ENCODE peak calls at places on chromosomes 6 and 20, in six cellular contexts. J, B, W, K, S and U are unnamed samples.

GRCh38 chr6:18155273-18155863 is at the start of gene KDM1B:
- DNase-seq in J (peak), K (peak), W (peak), B (peak), S (peak), U (no peak)

GRCh38 chr6:125149256-125150144 is 4.1 kb upstream of the TPD52L1 start:
- DNase-seq in K (no peak), J (no peak), S (no peak), W (no peak), B (no peak), U (no peak)

GRCh38 chr20:6704132-6704861 is 63.2 kb upstream of the BMP2 start:
- DNase-seq in S (no peak), K (peak), W (no peak), B (no peak), J (peak), U (no peak)

GRCh38 chr20:57664476-57664875 is 44.2 kb upstream of the ZBP1 start:
- DNase-seq in B (no peak), J (peak), K (no peak), S (no peak), W (no peak), U (no peak)

GRCh38 chr20:2800590-2801458 is at the start of gene CPXM1:
- DNase-seq in B (peak), W (no peak), J (no peak), S (no peak), K (no peak), U (no peak)

GRCh38 chr20:3720068-3720467 is 7.7 kb upstream of the SIGLEC1 start:
- DNase-seq in W (no peak), B (no peak), K (no peak), S (no peak), J (no peak), U (no peak)

GRCh38 chr20:2859330-2860121 is 13.8 kb upstream of the PTPRA start:
- DNase-seq in W (no peak), K (peak), S (no peak), B (no peak), J (no peak), U (no peak)

GRCh38 chr6:16238658-16239089 is 287 bp downstream of the GMPR start:
- DNase-seq in K (no peak), J (no peak), S (peak), B (no peak), W (no peak), U (no peak)

GRCh38 chr6:143233563-143234285 is 173.0 kb downstream of the AIG1 start:
- DNase-seq in S (no peak), K (no peak), B (no peak), J (no peak), W (no peak), U (no peak)

GRCh38 chr6:78854501-78854900 is 12.8 kb upstream of the IRAK1BP1 start:
- DNase-seq in J (no peak), B (no peak), K (no peak), S (no peak), W (no peak), U (no peak)